ENCODE peak calls at places on chromosomes 12 and 14, in five cellular contexts. Q is A549, G is HepG2, J is H1, L is K562. F is an unnamed sample.

GRCh38 chr12:100539209-100539608 is 34.3 kb upstream of the GAS2L3 start:
- DNase-seq in Q (peak), G (no peak), J (peak), L (no peak), F (peak)

GRCh38 chr14:50766338-50766886 is 64.5 kb downstream of the NIN start:
- DNase-seq in Q (no peak), G (no peak), J (no peak), L (no peak), F (no peak)

GRCh38 chr12:62135553-62136200 is 124.5 kb upstream of the USP15 start:
- DNase-seq in Q (no peak), G (no peak), J (no peak), L (no peak), F (no peak)

GRCh38 chr14:23360496-23360895 is 4.5 kb downstream of the EFS start:
- DNase-seq in Q (peak), G (peak), J (peak), L (peak), F (no peak)

GRCh38 chr14:83071888-83072501 is 1538.3 kb upstream of the SEL1L start:
- DNase-seq in Q (peak), G (peak), J (no peak), L (no peak), F (peak)

GRCh38 chr12:6211421-6211869 is 11.2 kb downstream of the CD9 start:
- DNase-seq in Q (no peak), G (no peak), J (no peak), L (no peak), F (peak)

GRCh38 chr14:50085570-50086315 is 30.6 kb downstream of the VCPKMT start:
- DNase-seq in Q (no peak), G (no peak), J (no peak), L (no peak), F (peak)

GRCh38 chr12:132568301-132568700 is 42.1 kb downstream of the LRCOL1 start:
- DNase-seq in Q (no peak), G (no peak), J (no peak), L (no peak), F (no peak)

GRCh38 chr12:90945070-90945649 is 9.8 kb downstream of the CCER1 start:
- DNase-seq in Q (peak), G (peak), J (no peak), L (no peak), F (peak)

GRCh38 chr12:113366827-113367226 is 8.4 kb downstream of the PLBD2 start:
- DNase-seq in Q (no peak), G (no peak), J (no peak), L (no peak), F (no peak)

GRCh38 chr12:94805749-94806148 is 155.4 kb upstream of the TMCC3 start:
- DNase-seq in Q (no peak), G (no peak), J (no peak), L (no peak), F (peak)

GRCh38 chr14:89973234-89973823 is 17.6 kb downstream of the TDP1 start:
- DNase-seq in Q (peak), G (peak), J (peak), L (peak), F (peak)

GRCh38 chr12:111074965-111075364 is 154.6 kb upstream of the MYL2 start:
- DNase-seq in Q (no peak), G (no peak), J (no peak), L (no peak), F (no peak)

GRCh38 chr12:95820096-95820703 is 29.6 kb upstream of the NTN4 start:
- DNase-seq in Q (peak), G (peak), J (no peak), L (peak), F (peak)

GRCh38 chr12:110767863-110768262 is 25.2 kb upstream of the PPP1CC start:
- DNase-seq in Q (no peak), G (peak), J (no peak), L (no peak), F (no peak)

GRCh38 chr12:53483225-53483978 is 15.9 kb downstream of the MAP3K12 start:
- DNase-seq in Q (no peak), G (no peak), J (no peak), L (no peak), F (no peak)

GRCh38 chr14:50531595-50532501 is 521 bp downstream of the MAP4K5 start:
- DNase-seq in Q (peak), G (no peak), J (peak), L (no peak), F (peak)

GRCh38 chr14:80577599-80577998 is 363.9 kb downstream of the CEP128 start:
- DNase-seq in Q (no peak), G (peak), J (no peak), L (no peak), F (no peak)

GRCh38 chr14:71324767-71325272 is 417.6 kb downstream of the PCNX1 start:
- DNase-seq in Q (no peak), G (no peak), J (no peak), L (no peak), F (peak)

GRCh38 chr14:63993992-63994391 is 141.2 kb downstream of the SYNE2 start:
- DNase-seq in Q (peak), G (no peak), J (no peak), L (no peak), F (no peak)

GRCh38 chr14:68297871-68298468 is 478.4 kb downstream of the RAD51B start:
- DNase-seq in Q (peak), G (peak), J (peak), L (no peak), F (peak)

GRCh38 chr12:44000309-44000952 is 164.6 kb downstream of the TMEM117 start:
- DNase-seq in Q (peak), G (peak), J (peak), L (peak), F (peak)

GRCh38 chr14:96567289-96567899 is 65.2 kb downstream of the PAPOLA start:
- DNase-seq in Q (peak), G (peak), J (no peak), L (no peak), F (peak)
- TF ChIP-seq CEBPB in Q (no peak), G (no peak), J (no peak), L (no peak), F (no peak)

DNA sequence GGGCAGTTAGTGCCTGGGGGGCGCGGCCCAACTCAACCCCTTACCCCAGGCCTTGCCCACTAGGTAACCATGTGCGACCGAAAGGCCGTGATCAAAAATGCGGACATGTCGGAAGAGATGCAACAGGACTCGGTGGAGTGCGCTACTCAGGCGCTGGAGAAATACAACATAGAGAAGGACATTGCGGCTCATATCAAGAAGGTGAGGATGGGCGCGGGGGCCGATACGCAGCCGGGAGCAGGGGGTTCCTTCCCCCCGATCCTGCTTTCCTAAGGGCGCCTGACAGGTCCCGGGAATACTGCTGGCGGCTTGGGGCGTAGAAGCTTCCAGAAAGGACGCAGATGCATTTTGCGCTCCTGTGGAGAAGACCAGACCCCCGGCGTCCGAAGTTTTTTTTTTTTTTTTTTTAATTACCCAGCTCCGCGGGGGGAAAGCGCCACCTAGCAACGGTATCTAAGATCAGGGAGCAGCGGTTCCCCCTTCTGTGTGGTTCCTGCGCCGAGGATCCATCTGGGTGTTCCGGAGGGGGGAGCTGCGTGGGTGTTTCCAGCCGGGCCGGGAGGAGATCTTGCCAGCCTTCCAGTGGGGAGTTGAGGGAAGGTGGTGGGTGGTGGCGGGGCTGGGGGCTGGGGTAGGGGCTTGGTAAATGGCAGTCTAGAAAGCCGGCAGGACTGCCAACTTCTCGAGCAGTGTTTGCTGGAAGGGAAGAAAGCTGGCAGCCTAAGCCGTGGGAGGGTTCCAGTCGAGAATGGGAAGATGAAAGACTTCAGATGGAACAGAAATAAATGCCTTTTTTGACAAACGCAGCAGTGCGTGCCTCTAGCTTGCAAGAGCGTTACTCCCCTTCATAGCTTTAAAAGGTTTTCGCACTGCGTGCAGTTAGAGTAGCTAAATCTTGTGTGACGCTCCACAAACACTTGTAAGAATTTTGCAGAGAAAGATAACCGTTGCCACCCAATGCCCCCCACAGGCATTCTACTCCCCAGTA is 734 bp downstream of the DYNLL1 start:
- DNase-seq in Q (peak), G (no peak), J (peak), L (peak), F (peak)
- TF ChIP-seq RFX5 in Q (no peak), G (no peak), J (no peak), L (no peak), F (no peak)

GRCh38 chr12:64737539-64737938 is 21.7 kb downstream of the GNS start:
- DNase-seq in Q (no peak), G (no peak), J (no peak), L (no peak), F (no peak)
- TF ChIP-seq MAFK in Q (peak), G (peak), J (no peak), L (no peak), F (no peak)

GRCh38 chr14:65168840-65169239 is 66.5 kb upstream of the MAX start:
- DNase-seq in Q (no peak), G (no peak), J (no peak), L (no peak), F (no peak)
- TF ChIP-seq CEBPB in Q (no peak), G (no peak), J (no peak), L (no peak), F (no peak)

DNA sequence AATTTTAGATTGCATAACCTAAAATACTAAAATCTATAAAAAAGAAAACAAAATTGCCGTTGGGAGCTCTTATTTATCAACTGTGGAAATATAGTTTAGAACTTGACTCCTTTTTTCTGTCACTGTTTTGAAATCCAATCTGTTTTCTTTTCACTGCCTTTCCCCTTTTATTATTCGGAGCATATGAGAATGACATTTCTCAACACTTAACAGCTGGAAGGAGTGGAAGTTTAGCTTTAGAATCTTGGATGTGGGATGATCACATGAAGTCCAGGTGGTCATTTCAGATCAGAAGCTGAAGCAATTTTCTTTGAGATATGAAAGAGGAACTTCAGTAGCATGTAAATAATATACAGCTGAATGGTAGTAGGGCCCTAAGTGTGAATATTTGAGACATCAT is 16.7 kb downstream of the TRHDE start:
- DNase-seq in Q (no peak), G (no peak), J (no peak), L (no peak), F (peak)
- TF ChIP-seq RFX5 in Q (no peak), G (no peak), J (no peak), L (no peak), F (no peak)

GRCh38 chr14:88868558-88869159 is 44.2 kb downstream of the TTC8 start:
- DNase-seq in Q (peak), G (peak), J (no peak), L (no peak), F (peak)
- TF ChIP-seq MAFK in Q (no peak), G (no peak), J (no peak), L (no peak), F (no peak)

GRCh38 chr14:73738518-73739173 is 24.5 kb upstream of the PNMA1 start:
- DNase-seq in Q (no peak), G (no peak), J (no peak), L (no peak), F (no peak)
- TF ChIP-seq CEBPB in Q (no peak), G (no peak), J (no peak), L (no peak), F (no peak)